ENCODE peak calls at places on chromosome X, in seven cellular contexts. M is GM23248; K is H9; J is fibroblast of lung; A is colonic mucosa; E is sigmoid colon; O is CD4-positive, CD25-positive, alpha-beta regulatory T cell. P is an unnamed sample. For H3K4me1, the result is how much of the 10 kb centered on the place peaks cover.

GRCh38 chrX:12950851-12951589 is 23.9 kb upstream of the TMSB4X start:
- DNase-seq in M (peak), K (peak), J (no peak), A (peak), E (no peak), O (peak), P (no peak)

GRCh38 chrX:72340046-72340445 is 34.3 kb upstream of the CITED1 start:
- DNase-seq in M (no peak), K (no peak), J (no peak), A (no peak), E (no peak), O (no peak), P (no peak)

GRCh38 chrX:42615161-42615563 is 162.8 kb downstream of the PPP1R2C start:
- DNase-seq in M (no peak), K (peak), J (no peak), A (peak), E (no peak), O (peak), P (no peak)

GRCh38 chrX:119686087-119686639 is 6.8 kb downstream of the SEPTIN6 start:
- DNase-seq in M (peak), K (no peak), J (no peak), A (no peak), E (no peak), O (no peak), P (no peak)

GRCh38 chrX:25202827-25203226 is 187.1 kb upstream of the ARX start:
- DNase-seq in M (no peak), K (no peak), J (no peak), A (no peak), E (no peak), O (no peak), P (no peak)

GRCh38 chrX:34734383-34734782 is 77.3 kb upstream of the TMEM47 start:
- DNase-seq in M (peak), K (no peak), J (peak), A (no peak), E (no peak), O (no peak), P (no peak)

GRCh38 chrX:125651426-125651825 is 331.8 kb downstream of the TEX13C start:
- DNase-seq in M (no peak), K (no peak), J (peak), A (no peak), E (no peak), O (no peak), P (no peak)

GRCh38 chrX:133608406-133608805 is 193.1 kb upstream of the GPC4 start:
- DNase-seq in M (peak), K (no peak), J (peak), A (no peak), E (no peak), O (no peak), P (no peak)

GRCh38 chrX:46376246-46376885 is 168.9 kb downstream of the ZNF674 start:
- DNase-seq in M (peak), K (peak), J (peak), A (peak), E (no peak), O (peak), P (no peak)

GRCh38 chrX:109384569-109385174 is 97.2 kb downstream of the GUCY2F start:
- DNase-seq in M (peak), K (no peak), J (peak), A (no peak), E (no peak), O (no peak), P (no peak)

GRCh38 chrX:57817302-57817701 is 93.0 kb downstream of the ZXDA start:
- DNase-seq in M (peak), K (no peak), J (no peak), A (no peak), E (no peak), O (no peak), P (no peak)

GRCh38 chrX:110795645-110796510 is at the start of gene CHRDL1:
- DNase-seq in M (peak), K (peak), J (peak), A (peak), E (peak), O (no peak), P (peak)

GRCh38 chrX:19332983-19333382 is 10.7 kb upstream of the PDHA1 start:
- DNase-seq in M (peak), K (peak), J (peak), A (no peak), E (no peak), O (no peak), P (no peak)

DNA sequence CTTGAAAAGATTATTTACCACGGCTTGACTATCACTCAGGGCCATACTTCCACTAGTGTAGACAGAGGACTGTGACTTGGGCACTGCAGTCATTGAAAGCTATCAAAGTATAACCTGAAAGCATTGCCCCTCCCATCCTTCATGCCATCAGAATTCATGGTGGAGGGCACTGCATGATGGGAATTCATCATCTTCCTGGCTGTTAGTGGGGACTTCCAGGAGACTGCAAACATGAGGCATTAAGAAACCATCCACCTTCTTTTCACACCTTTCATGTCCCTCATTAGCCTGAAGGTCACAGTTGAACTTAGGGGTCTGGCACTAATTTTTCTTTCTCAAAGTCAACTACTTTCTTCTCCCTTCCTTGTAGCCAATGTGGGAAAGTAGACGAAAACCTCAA is 25.8 kb downstream of the VSIG4 start:
- DNase-seq in M (no peak), K (no peak), J (no peak), A (no peak), E (no peak), O (no peak), P (no peak)
- H3K4me1 ChIP-seq in M (under half), K (under half), J (under half), A (under half), E (under half), O (under half), P (under half)

GRCh38 chrX:48957477-48957826 is at the start of gene OTUD5:
- DNase-seq in M (no peak), K (no peak), J (no peak), A (no peak), E (no peak), O (no peak), P (peak)

GRCh38 chrX:48958635-48959094 is 1.3 kb upstream of the OTUD5 start:
- DNase-seq in M (peak), K (no peak), J (peak), A (peak), E (peak), O (no peak), P (no peak)

GRCh38 chrX:48960291-48960690 is 2.9 kb upstream of the OTUD5 start:
- DNase-seq in M (no peak), K (no peak), J (no peak), A (no peak), E (no peak), O (no peak), P (peak)

GRCh38 chrX:48957827-48958634 is 624 bp upstream of the OTUD5 start:
- DNase-seq in M (peak), K (peak), J (peak), A (peak), E (peak), O (peak), P (peak)

GRCh38 chrX:48956728-48957414 is 536 bp downstream of the OTUD5 start:
- DNase-seq in M (peak), K (no peak), J (no peak), A (peak), E (no peak), O (peak), P (no peak)
- H3K4me1 ChIP-seq in M (under half), K (under half), J (under half), A (under half), E (under half), O (half or more), P (under half)

GRCh38 chrX:107724653-107725052 is 50.9 kb downstream of the TSC22D3 start:
- DNase-seq in M (no peak), K (no peak), J (no peak), A (no peak), E (no peak), O (no peak), P (no peak)
- H3K4me1 ChIP-seq in M (under half), K (under half), J (under half), A (under half), E (under half), O (under half), P (half or more)

GRCh38 chrX:39971760-39972159 is 126.0 kb downstream of the BCOR start:
- DNase-seq in M (no peak), K (no peak), J (no peak), A (no peak), E (no peak), O (no peak), P (no peak)

GRCh38 chrX:39973810-39974209 is 123.9 kb downstream of the BCOR start:
- DNase-seq in M (no peak), K (no peak), J (no peak), A (no peak), E (no peak), O (no peak), P (no peak)

GRCh38 chrX:39974228-39974627 is 123.5 kb downstream of the BCOR start:
- DNase-seq in M (no peak), K (peak), J (no peak), A (no peak), E (no peak), O (no peak), P (no peak)

GRCh38 chrX:39972340-39972739 is 125.4 kb downstream of the BCOR start:
- DNase-seq in M (peak), K (no peak), J (peak), A (no peak), E (no peak), O (no peak), P (no peak)

DNA sequence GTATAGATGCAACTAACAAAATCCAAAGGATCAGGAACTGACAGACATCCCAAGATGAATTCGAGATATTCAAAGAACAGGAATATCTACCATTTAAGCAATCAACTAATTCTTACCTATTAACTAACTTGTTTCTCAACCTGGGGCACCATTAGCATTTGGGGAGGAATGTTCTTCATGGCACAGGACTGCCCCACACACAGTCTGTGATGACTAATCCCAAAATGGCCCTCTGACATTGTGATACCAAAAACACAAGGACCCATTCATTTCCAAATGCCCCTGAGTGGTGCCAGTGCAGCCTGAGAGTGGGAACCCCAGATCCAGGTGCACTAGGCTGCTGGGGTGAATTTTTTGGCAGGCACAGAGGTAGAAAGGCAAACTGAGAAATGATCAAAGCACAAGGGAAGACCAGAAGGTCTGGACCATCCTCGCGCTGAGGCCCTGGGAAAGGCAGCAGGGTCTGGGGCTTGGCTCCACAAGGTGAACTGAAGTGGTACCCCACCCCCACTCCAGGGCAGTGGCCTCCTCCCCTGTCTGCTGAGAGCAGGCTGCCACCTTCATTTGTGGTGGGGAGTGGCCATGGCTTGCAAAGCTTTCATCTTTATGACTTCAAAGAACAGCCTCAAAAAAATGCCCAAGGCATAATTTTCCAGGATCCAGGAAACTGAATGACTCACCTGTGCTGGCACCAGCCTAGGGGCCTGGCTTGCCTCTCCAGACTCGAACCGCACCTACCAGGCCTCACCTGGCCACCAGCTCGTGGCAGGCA is 122.5 kb downstream of the BCOR start:
- DNase-seq in M (no peak), K (no peak), J (no peak), A (peak), E (no peak), O (no peak), P (no peak)
- H3K4me1 ChIP-seq in M (under half), K (under half), J (under half), A (under half), E (under half), O (under half), P (under half)

GRCh38 chrX:65723706-65724105 is 56.3 kb downstream of the MSN start:
- DNase-seq in M (peak), K (no peak), J (no peak), A (no peak), E (no peak), O (peak), P (no peak)

GRCh38 chrX:65720580-65720979 is 53.1 kb downstream of the MSN start:
- DNase-seq in M (no peak), K (no peak), J (no peak), A (no peak), E (no peak), O (no peak), P (no peak)

GRCh38 chrX:65718538-65718937 is 51.1 kb downstream of the MSN start:
- DNase-seq in M (no peak), K (no peak), J (no peak), A (no peak), E (no peak), O (no peak), P (no peak)
- H3K4me1 ChIP-seq in M (under half), K (under half), J (under half), A (under half), E (under half), O (half or more), P (under half)

GRCh38 chrX:107739541-107739940 is 36.0 kb downstream of the TSC22D3 start:
- DNase-seq in M (no peak), K (no peak), J (no peak), A (no peak), E (no peak), O (no peak), P (no peak)

GRCh38 chrX:107734646-107735045 is 40.9 kb downstream of the TSC22D3 start:
- DNase-seq in M (no peak), K (no peak), J (no peak), A (no peak), E (no peak), O (no peak), P (no peak)

GRCh38 chrX:107738272-107738671 is 37.3 kb downstream of the TSC22D3 start:
- DNase-seq in M (no peak), K (no peak), J (no peak), A (no peak), E (no peak), O (no peak), P (no peak)

GRCh38 chrX:107738768-107739167 is 36.8 kb downstream of the TSC22D3 start:
- DNase-seq in M (no peak), K (no peak), J (no peak), A (no peak), E (no peak), O (no peak), P (no peak)

DNA sequence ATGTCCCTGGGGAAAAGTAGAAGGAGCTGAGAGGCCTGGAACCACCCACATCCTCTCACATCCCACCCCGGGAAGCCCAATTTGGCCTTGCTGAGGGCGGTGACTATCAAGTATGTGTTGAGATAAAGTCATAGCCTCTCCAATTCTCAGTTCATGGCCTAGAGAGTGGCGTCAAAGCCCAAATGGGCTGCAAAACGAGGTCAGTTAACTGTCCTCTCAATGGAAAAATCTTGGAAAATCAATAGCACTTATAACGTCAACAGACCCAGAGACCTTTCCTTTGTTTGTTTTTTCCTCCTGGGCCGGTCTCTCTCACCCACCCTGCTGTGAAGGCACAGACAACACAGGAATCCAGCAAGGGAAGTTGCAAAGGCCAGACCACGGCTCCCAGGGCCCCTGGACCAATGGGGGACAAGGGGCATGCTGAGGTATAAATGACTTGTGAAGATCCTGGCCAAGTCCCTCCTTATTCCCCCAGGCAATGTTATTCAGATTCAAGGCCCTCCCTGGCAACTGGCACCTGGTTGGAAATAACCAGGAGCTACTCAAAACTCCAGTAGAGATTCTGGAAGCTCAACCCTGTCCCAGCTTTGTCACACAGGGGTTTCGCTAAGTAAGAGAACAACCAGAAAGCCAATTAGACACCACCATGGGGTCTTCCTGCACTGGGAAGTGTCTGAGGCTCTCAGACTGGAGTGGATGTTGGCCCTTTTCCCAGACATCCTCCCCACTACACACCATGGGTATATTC is 38.6 kb downstream of the TSC22D3 start:
- DNase-seq in M (no peak), K (peak), J (no peak), A (no peak), E (no peak), O (no peak), P (no peak)
- H3K4me1 ChIP-seq in M (under half), K (under half), J (under half), A (under half), E (under half), O (under half), P (half or more)